ENCODE peak calls at places on chromosome 19, in seven cellular contexts. V, R, T, Y, U, Q and X are unnamed samples.

GRCh38 chr19:47511681-47512080 is 3.2 kb downstream of the NAPA start:
- DNase-seq in V (no peak), R (no peak), T (no peak), Y (no peak), U (no peak), Q (no peak), X (no peak)

GRCh38 chr19:56837492-56837891 is 3.0 kb downstream of the PEG3 start:
- DNase-seq in V (no peak), R (no peak), T (peak), Y (no peak), U (peak), Q (no peak), X (peak)

GRCh38 chr19:41839211-41839610 is 5.3 kb downstream of the LYPD4 start:
- DNase-seq in V (no peak), R (no peak), T (no peak), Y (peak), U (no peak), Q (no peak), X (no peak)

GRCh38 chr19:1672038-1672768 is 19.8 kb upstream of the TCF3 start:
- DNase-seq in V (peak), R (no peak), T (peak), Y (peak), U (no peak), Q (no peak), X (no peak)

GRCh38 chr19:9848060-9848459 is 12.9 kb downstream of the PIN1 start:
- DNase-seq in V (peak), R (no peak), T (peak), Y (no peak), U (no peak), Q (no peak), X (no peak)

GRCh38 chr19:38837656-38838121 is 6.1 kb upstream of the ECH1 start:
- DNase-seq in V (no peak), R (no peak), T (no peak), Y (peak), U (peak), Q (no peak), X (no peak)

GRCh38 chr19:40947573-40947972 is 43.5 kb upstream of the CYP2B6 start:
- DNase-seq in V (no peak), R (no peak), T (no peak), Y (no peak), U (no peak), Q (no peak), X (no peak)

GRCh38 chr19:35207391-35207871 is 21.1 kb downstream of the FAM187B start:
- DNase-seq in V (no peak), R (no peak), T (no peak), Y (no peak), U (no peak), Q (no peak), X (no peak)

GRCh38 chr19:47232422-47233211 is 1.6 kb upstream of the BBC3 start:
- DNase-seq in V (no peak), R (no peak), T (no peak), Y (peak), U (no peak), Q (no peak), X (no peak)

GRCh38 chr19:22118132-22118531 is 65.8 kb downstream of the ZNF257 start:
- DNase-seq in V (no peak), R (no peak), T (no peak), Y (no peak), U (no peak), Q (no peak), X (no peak)

GRCh38 chr19:16051254-16052025 is 24.9 kb upstream of the TPM4 start:
- DNase-seq in V (no peak), R (peak), T (no peak), Y (peak), U (no peak), Q (no peak), X (no peak)

GRCh38 chr19:11450570-11451326 is 15.3 kb downstream of the PRKCSH start:
- DNase-seq in V (no peak), R (no peak), T (peak), Y (peak), U (no peak), Q (no peak), X (no peak)

GRCh38 chr19:32287811-32288227 is 57.6 kb upstream of the ZNF507 start:
- DNase-seq in V (peak), R (peak), T (no peak), Y (peak), U (peak), Q (no peak), X (peak)

GRCh38 chr19:56145698-56146097 is 4.6 kb downstream of the ZNF444 start:
- DNase-seq in V (no peak), R (no peak), T (no peak), Y (no peak), U (no peak), Q (no peak), X (no peak)

GRCh38 chr19:44796701-44797115 is 12.2 kb upstream of the BCAM start:
- DNase-seq in V (no peak), R (no peak), T (no peak), Y (no peak), U (peak), Q (no peak), X (no peak)

GRCh38 chr19:14580623-14581237 is 2.2 kb upstream of the CLEC17A start:
- DNase-seq in V (no peak), R (no peak), T (no peak), Y (peak), U (no peak), Q (peak), X (no peak)

GRCh38 chr19:10685210-10685609 is 16.0 kb upstream of the QTRT1 start:
- DNase-seq in V (no peak), R (no peak), T (no peak), Y (no peak), U (no peak), Q (no peak), X (no peak)

GRCh38 chr19:14517840-14518505 is at the start of gene DNAJB1:
- DNase-seq in V (peak), R (no peak), T (peak), Y (peak), U (peak), Q (no peak), X (no peak)

GRCh38 chr19:11384778-11385129 is 640 bp upstream of the EPOR start:
- DNase-seq in V (no peak), R (no peak), T (no peak), Y (no peak), U (no peak), Q (no peak), X (no peak)

GRCh38 chr19:27762933-27763332 is 1450.0 kb downstream of the UQCRFS1 start:
- DNase-seq in V (no peak), R (no peak), T (no peak), Y (no peak), U (no peak), Q (no peak), X (no peak)

GRCh38 chr19:1648156-1648925 is 4.1 kb downstream of the TCF3 start:
- DNase-seq in V (no peak), R (no peak), T (no peak), Y (no peak), U (no peak), Q (peak), X (no peak)

GRCh38 chr19:45474191-45474940 is 6.6 kb downstream of the FOSB start:
- DNase-seq in V (no peak), R (no peak), T (no peak), Y (no peak), U (no peak), Q (no peak), X (no peak)

GRCh38 chr19:15248648-15249559 is 16.7 kb upstream of the EPHX3 start:
- DNase-seq in V (no peak), R (no peak), T (no peak), Y (no peak), U (no peak), Q (no peak), X (no peak)

GRCh38 chr19:13693933-13694332 is 70.4 kb upstream of the MRI1 start:
- DNase-seq in V (no peak), R (no peak), T (no peak), Y (no peak), U (no peak), Q (no peak), X (no peak)

GRCh38 chr19:27673986-27674385 is 1539.0 kb downstream of the UQCRFS1 start:
- DNase-seq in V (no peak), R (no peak), T (no peak), Y (no peak), U (no peak), Q (no peak), X (no peak)

GRCh38 chr19:3712663-3713531 is 4.7 kb downstream of the TJP3 start:
- DNase-seq in V (no peak), R (peak), T (no peak), Y (no peak), U (no peak), Q (no peak), X (no peak)
- TF ChIP-seq YY1 in V (no peak), R (no peak), T (no peak), Y (no peak), U (no peak), Q (no peak), X (no peak)

GRCh38 chr19:50204811-50205675 is 1.6 kb downstream of the MYH14 start:
- DNase-seq in V (peak), R (peak), T (peak), Y (peak), U (peak), Q (no peak), X (peak)
- TF ChIP-seq YY1 in V (no peak), R (no peak), T (no peak), Y (no peak), U (no peak), Q (no peak), X (no peak)

GRCh38 chr19:54648129-54648528 is 14.7 kb upstream of the LILRB4 start:
- DNase-seq in V (no peak), R (no peak), T (no peak), Y (no peak), U (no peak), Q (no peak), X (no peak)

GRCh38 chr19:54654447-54655321 is 8.1 kb upstream of the LILRB4 start:
- DNase-seq in V (no peak), R (peak), T (no peak), Y (no peak), U (no peak), Q (no peak), X (no peak)

GRCh38 chr19:54650108-54650666 is 12.6 kb upstream of the LILRB4 start:
- DNase-seq in V (no peak), R (no peak), T (no peak), Y (no peak), U (no peak), Q (no peak), X (no peak)

GRCh38 chr19:54653181-54653809 is 9.5 kb upstream of the LILRB4 start:
- DNase-seq in V (no peak), R (peak), T (peak), Y (peak), U (peak), Q (no peak), X (no peak)
- TF ChIP-seq YY1 in V (no peak), R (no peak), T (no peak), Y (no peak), U (no peak), Q (no peak), X (no peak)

GRCh38 chr19:3517638-3518037 is 11.5 kb downstream of the FZR1 start:
- DNase-seq in V (no peak), R (no peak), T (no peak), Y (no peak), U (no peak), Q (no peak), X (no peak)
- TF ChIP-seq YY1 in V (no peak), R (no peak), T (no peak), Y (no peak), U (no peak), Q (no peak), X (no peak)

DNA sequence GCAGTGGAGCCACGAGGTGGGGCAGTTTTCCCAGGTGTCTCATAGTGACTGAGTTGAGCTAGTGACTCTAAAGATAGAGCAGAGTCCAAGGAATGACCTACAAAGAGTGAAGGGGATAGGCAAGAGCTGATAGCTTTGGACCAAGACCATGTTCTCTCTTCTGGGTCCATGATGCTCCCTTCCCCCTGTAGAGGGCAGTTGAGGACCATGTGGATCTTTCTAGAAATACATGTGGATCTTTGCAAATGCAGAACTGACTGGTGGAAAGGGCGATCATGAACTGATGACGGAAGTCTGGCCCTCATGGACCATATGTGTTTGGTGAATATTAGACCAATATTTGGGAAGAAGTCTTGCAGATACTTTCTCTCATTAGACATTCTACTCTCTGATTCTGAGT is 6.9 kb downstream of the PSG1 start:
- DNase-seq in V (no peak), R (no peak), T (no peak), Y (no peak), U (no peak), Q (no peak), X (no peak)
- TF ChIP-seq YY1 in V (no peak), R (no peak), T (no peak), Y (no peak), U (no peak), Q (no peak), X (no peak)

DNA sequence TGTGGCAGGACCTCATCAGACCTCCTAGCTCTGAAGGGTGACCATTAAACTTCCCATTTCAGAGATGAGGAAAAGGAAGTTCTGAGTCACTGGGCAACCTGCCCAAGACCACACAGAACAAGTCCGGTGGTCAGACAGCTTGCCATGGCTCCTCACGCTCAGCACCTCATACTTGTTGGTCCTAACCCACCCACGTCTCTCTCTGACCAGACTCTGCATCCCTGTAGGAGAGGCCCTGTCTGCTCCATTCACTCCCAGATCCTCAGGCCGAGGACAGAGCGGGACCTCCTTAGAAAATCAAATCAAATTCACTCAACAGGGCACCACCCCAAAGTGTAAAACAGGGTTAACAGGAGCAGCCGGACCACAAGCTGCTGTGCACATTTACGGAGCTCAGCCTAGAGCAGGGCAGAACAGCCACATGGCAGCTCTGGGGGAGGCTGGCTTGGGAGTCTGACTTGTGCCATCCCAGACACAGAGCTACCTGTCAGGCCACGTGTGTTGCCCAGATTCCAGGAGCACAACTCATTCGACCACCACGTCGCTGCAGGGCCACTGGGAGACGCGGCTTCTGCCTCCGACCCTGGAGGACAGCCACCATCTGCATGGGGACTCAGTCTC is 1.7 kb downstream of the MIER2 start:
- DNase-seq in V (no peak), R (peak), T (no peak), Y (no peak), U (no peak), Q (peak), X (no peak)
- TF ChIP-seq YY1 in V (no peak), R (no peak), T (no peak), Y (no peak), U (no peak), Q (no peak), X (no peak)

GRCh38 chr19:17951151-17952040 is 15.5 kb upstream of the KCNN1 start:
- DNase-seq in V (peak), R (no peak), T (no peak), Y (no peak), U (no peak), Q (no peak), X (no peak)

GRCh38 chr19:17948967-17949930 is 16.4 kb downstream of the CCDC124 start:
- DNase-seq in V (peak), R (no peak), T (no peak), Y (no peak), U (no peak), Q (no peak), X (no peak)

GRCh38 chr19:17949956-17950309 is 17.0 kb upstream of the KCNN1 start:
- DNase-seq in V (peak), R (no peak), T (no peak), Y (no peak), U (no peak), Q (no peak), X (no peak)

GRCh38 chr19:17952041-17952976 is 14.6 kb upstream of the KCNN1 start:
- DNase-seq in V (peak), R (no peak), T (peak), Y (peak), U (no peak), Q (no peak), X (no peak)

GRCh38 chr19:17950310-17951150 is 16.4 kb upstream of the KCNN1 start:
- DNase-seq in V (peak), R (no peak), T (no peak), Y (peak), U (no peak), Q (no peak), X (no peak)
- TF ChIP-seq YY1 in V (no peak), R (no peak), T (no peak), Y (no peak), U (no peak), Q (no peak), X (no peak)

GRCh38 chr19:29873024-29873800 is 61.4 kb downstream of the CCNE1 start:
- DNase-seq in V (peak), R (no peak), T (peak), Y (peak), U (no peak), Q (no peak), X (no peak)
- TF ChIP-seq YY1 in V (no peak), R (no peak), T (no peak), Y (no peak), U (peak), Q (peak), X (no peak)